ENCODE peak calls at places on chromosomes 11 and 22, in four cellular contexts. One of them, this sample, is unnamed.

GRCh38 chr11:44133335-44133946 is 38.0 kb downstream of the EXT2 start:
- DNase-seq in HepG2: peak
- DNase-seq in K562: peak
- DNase-seq in WTC11: no peak
- DNase-seq in this sample: peak

GRCh38 chr11:115126515-115127208 is 377.6 kb downstream of the CADM1 start:
- DNase-seq in HepG2: no peak
- DNase-seq in K562: no peak
- DNase-seq in WTC11: no peak
- DNase-seq in this sample: no peak

GRCh38 chr22:29230916-29231875 is 25.5 kb downstream of the EMID1 start:
- DNase-seq in HepG2: no peak
- DNase-seq in K562: no peak
- DNase-seq in WTC11: no peak
- DNase-seq in this sample: no peak

GRCh38 chr11:103359221-103359620 is 250.0 kb downstream of the DYNC2H1 start:
- DNase-seq in HepG2: peak
- DNase-seq in K562: no peak
- DNase-seq in WTC11: no peak
- DNase-seq in this sample: no peak

GRCh38 chr11:35305670-35306382 is 113.5 kb downstream of the SLC1A2 start:
- DNase-seq in HepG2: peak
- DNase-seq in K562: peak
- DNase-seq in WTC11: peak
- DNase-seq in this sample: peak

GRCh38 chr11:64592656-64593055 is 1.6 kb downstream of the SLC22A12 start:
- DNase-seq in HepG2: no peak
- DNase-seq in K562: no peak
- DNase-seq in WTC11: no peak
- DNase-seq in this sample: no peak

GRCh38 chr11:43504316-43504950 is 145.7 kb downstream of the TTC17 start:
- DNase-seq in HepG2: peak
- DNase-seq in K562: peak
- DNase-seq in WTC11: peak
- DNase-seq in this sample: peak

GRCh38 chr11:33773399-33774355 is 643 bp downstream of the FBXO3 start:
- DNase-seq in HepG2: peak
- DNase-seq in K562: peak
- DNase-seq in WTC11: peak
- DNase-seq in this sample: peak

GRCh38 chr11:84887055-84887629 is 740.0 kb downstream of the DLG2 start:
- DNase-seq in HepG2: no peak
- DNase-seq in K562: no peak
- DNase-seq in WTC11: no peak
- DNase-seq in this sample: no peak

GRCh38 chr11:130677486-130678153 is 229.2 kb downstream of the ADAMTS15 start:
- DNase-seq in HepG2: peak
- DNase-seq in K562: no peak
- DNase-seq in WTC11: peak
- DNase-seq in this sample: no peak

GRCh38 chr11:78034623-78035022 is 11.5 kb upstream of the KCTD14 start:
- DNase-seq in HepG2: no peak
- DNase-seq in K562: peak
- DNase-seq in WTC11: no peak
- DNase-seq in this sample: no peak

DNA sequence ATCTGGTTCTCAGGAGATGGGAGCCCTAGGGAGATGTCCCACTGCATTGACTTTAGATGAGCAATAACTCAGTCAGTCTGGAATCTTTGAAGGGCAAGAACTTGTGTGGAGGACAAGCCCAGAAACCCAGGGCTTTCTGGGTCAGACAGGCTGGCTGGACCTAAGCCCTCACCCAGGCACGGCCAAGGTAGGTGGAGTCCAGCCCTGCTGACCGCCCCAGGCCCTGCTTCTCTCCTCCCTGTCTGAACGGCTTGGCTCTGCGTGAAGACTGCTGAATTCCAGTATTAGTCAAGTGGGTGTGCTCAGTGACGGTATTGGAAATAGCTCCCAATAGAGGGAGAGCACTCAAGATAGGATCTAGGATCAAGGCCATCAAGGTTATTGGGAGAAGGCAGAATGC is 6.1 kb downstream of the CXCR5 start:
- DNase-seq in HepG2: no peak
- DNase-seq in K562: no peak
- DNase-seq in WTC11: no peak
- DNase-seq in this sample: no peak
- TF ChIP-seq ELF4 in HepG2: no peak
- TF ChIP-seq ELF4 in K562: no peak
- TF ChIP-seq ELF4 in WTC11: no peak
- TF ChIP-seq ELF4 in this sample: no peak

GRCh38 chr11:76282786-76283185 is 76.5 kb upstream of the WNT11 start:
- DNase-seq in HepG2: no peak
- DNase-seq in K562: no peak
- DNase-seq in WTC11: no peak
- DNase-seq in this sample: no peak
- TF ChIP-seq ELF4 in HepG2: no peak
- TF ChIP-seq ELF4 in K562: no peak
- TF ChIP-seq ELF4 in WTC11: no peak
- TF ChIP-seq ELF4 in this sample: no peak

DNA sequence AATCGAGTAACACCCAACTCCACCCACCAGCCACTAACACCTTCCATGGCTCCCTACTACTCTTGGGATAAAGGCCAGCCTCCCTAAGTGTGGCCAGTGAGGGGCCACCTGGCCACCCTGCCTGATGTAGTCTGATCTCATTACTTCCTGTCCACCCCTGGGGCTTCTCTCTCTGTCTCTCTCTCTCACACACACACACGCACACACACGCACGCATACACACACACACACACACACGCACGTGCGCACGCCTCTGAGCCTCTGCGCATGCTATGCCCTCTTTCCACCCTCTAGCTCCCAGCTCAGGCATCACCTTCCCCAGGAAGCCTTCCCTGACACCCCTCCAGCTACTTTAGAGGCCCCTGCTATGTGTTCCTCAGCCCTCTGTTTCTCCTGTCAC is 3.9 kb downstream of the MFNG start:
- DNase-seq in HepG2: no peak
- DNase-seq in K562: no peak
- DNase-seq in WTC11: no peak
- DNase-seq in this sample: no peak
- TF ChIP-seq ELF4 in HepG2: no peak
- TF ChIP-seq ELF4 in K562: no peak
- TF ChIP-seq ELF4 in WTC11: no peak
- TF ChIP-seq ELF4 in this sample: no peak

GRCh38 chr22:26553056-26553752 is 36.7 kb downstream of the TPST2 start:
- DNase-seq in HepG2: no peak
- DNase-seq in K562: no peak
- DNase-seq in WTC11: no peak
- DNase-seq in this sample: no peak
- TF ChIP-seq ELF4 in HepG2: no peak
- TF ChIP-seq ELF4 in K562: no peak
- TF ChIP-seq ELF4 in WTC11: no peak
- TF ChIP-seq ELF4 in this sample: no peak

GRCh38 chr11:17972987-17973386 is 39.9 kb downstream of the SERGEF start:
- DNase-seq in HepG2: peak
- DNase-seq in K562: peak
- DNase-seq in WTC11: peak
- DNase-seq in this sample: peak
- TF ChIP-seq ELF4 in HepG2: no peak
- TF ChIP-seq ELF4 in K562: no peak
- TF ChIP-seq ELF4 in WTC11: no peak
- TF ChIP-seq ELF4 in this sample: no peak

DNA sequence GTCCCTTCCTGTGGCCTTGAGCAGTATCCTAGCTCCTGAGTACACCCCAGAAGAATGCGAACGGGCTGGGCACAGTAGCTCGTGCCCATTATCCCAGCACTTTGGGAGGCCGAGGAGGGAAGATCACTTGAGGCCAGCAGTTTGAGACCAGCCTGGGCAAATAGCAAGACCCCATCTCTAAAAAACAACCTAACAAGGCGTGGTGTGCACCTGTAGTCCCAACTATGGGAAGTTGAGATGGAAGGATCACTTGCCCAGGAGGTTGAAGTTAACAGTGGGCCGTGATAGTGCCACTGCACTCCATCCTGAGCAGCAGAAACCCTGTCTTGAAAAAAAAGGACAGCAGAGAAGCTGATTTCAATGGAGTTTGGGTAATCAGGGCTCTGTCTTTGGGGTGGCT is 3.3 kb downstream of the RPLP2 start:
- DNase-seq in HepG2: no peak
- DNase-seq in K562: no peak
- DNase-seq in WTC11: no peak
- DNase-seq in this sample: no peak
- TF ChIP-seq ELF4 in HepG2: no peak
- TF ChIP-seq ELF4 in K562: no peak
- TF ChIP-seq ELF4 in WTC11: no peak
- TF ChIP-seq ELF4 in this sample: no peak

DNA sequence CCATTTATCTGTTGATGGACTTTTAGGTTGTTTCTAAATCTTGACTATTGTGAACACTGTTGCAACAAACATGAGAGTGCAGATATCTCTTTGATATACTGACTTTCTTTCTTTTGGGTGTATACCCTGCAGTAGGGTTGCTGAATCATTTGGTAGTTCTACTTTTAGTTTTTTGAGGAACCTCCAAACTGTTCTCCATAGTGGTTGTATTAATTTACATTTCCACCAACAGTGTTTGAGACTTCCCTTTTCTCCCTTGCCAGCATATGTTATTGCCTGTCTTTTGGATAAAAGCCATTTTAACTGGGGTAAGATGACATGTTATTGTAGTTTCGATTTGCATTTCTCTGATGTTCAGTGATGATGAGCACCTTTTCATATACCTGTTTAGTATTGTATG is 330.0 kb downstream of the DDX10 start:
- DNase-seq in HepG2: no peak
- DNase-seq in K562: no peak
- DNase-seq in WTC11: no peak
- DNase-seq in this sample: no peak
- TF ChIP-seq ELF4 in HepG2: no peak
- TF ChIP-seq ELF4 in K562: no peak
- TF ChIP-seq ELF4 in WTC11: no peak
- TF ChIP-seq ELF4 in this sample: no peak